ENCODE peak calls at places on chromosomes 4 and X, in seven cellular contexts. R, L, E, Z, W, F and S are unnamed samples.

GRCh38 chrX:77918568-77918967 is 8.1 kb downstream of the ATP7A start:
- DNase-seq in R (no peak), L (no peak), E (no peak), Z (peak; percentile 31), W (no peak), F (no peak), S (no peak)

GRCh38 chr4:99507762-99508161 is 3.1 kb upstream of the C4orf17 start:
- DNase-seq in R (no peak), L (no peak), E (no peak), Z (peak; percentile 78), W (no peak), F (no peak), S (no peak)

GRCh38 chr4:118279920-118280432 is 72.8 kb downstream of the PRSS12 start:
- DNase-seq in R (no peak), L (no peak), E (no peak), Z (no peak), W (no peak), F (no peak), S (no peak)

GRCh38 chrX:112798736-112799135 is 41.9 kb downstream of the AMOT start:
- DNase-seq in R (no peak), L (no peak), E (no peak), Z (no peak), W (no peak), F (no peak), S (no peak)

GRCh38 chr4:10281996-10282395 is 165.4 kb upstream of the WDR1 start:
- DNase-seq in R (no peak), L (no peak), E (no peak), Z (peak; percentile 75), W (no peak), F (no peak), S (no peak)

GRCh38 chrX:70301716-70302115 is 11.8 kb downstream of the KIF4A start:
- DNase-seq in R (no peak), L (no peak), E (no peak), Z (no peak), W (no peak), F (no peak), S (no peak)

GRCh38 chrX:17692709-17693346 is 44.5 kb upstream of the SCML1 start:
- DNase-seq in R (no peak), L (no peak), E (no peak), Z (peak; percentile 29), W (no peak), F (no peak), S (no peak)

GRCh38 chr4:121070696-121071639 is 1.4 kb downstream of the NDNF start:
- DNase-seq in R (peak; percentile 14), L (no peak), E (peak; percentile 67), Z (no peak), W (peak; percentile 68), F (peak; percentile 16), S (peak; percentile 49)

GRCh38 chr4:56681158-56681848 is at the start of gene HOPX:
- DNase-seq in R (peak; percentile 42), L (peak; percentile 13), E (peak; percentile 86), Z (peak; percentile 86), W (no peak), F (peak; percentile 43), S (peak; percentile 17)

GRCh38 chrX:41491267-41492004 is 44.3 kb downstream of the NYX start:
- DNase-seq in R (no peak), L (no peak), E (peak; percentile 52), Z (peak; percentile 92), W (no peak), F (no peak), S (no peak)

GRCh38 chr4:38512840-38513239 is 151.2 kb upstream of the KLF3 start:
- DNase-seq in R (no peak), L (no peak), E (no peak), Z (no peak), W (no peak), F (no peak), S (no peak)

GRCh38 chrX:10216208-10216607 is 59.4 kb downstream of the CLCN4 start:
- DNase-seq in R (no peak), L (no peak), E (no peak), Z (no peak), W (no peak), F (no peak), S (no peak)

DNA sequence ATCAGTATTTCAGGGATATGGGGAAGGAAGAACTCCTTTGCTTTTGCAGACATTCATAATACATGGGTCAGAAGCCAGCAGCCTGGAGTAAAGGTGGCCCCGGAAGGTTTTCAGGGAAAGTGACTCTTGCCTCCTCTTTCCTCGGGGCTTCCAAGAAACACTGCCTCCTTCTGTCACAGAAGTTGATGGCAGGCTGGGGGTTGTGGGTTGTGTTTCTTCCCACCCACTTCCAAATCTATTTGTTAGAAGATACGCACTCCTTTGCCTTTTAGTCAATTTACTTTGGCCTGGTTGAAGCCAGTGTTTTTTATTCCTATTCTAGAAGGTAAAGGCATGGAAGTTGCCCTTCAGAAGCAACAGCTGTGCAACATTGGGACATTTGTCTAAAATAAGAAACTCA is 19.7 kb downstream of the KIT start:
- DNase-seq in R (no peak), L (no peak), E (no peak), Z (no peak), W (no peak), F (no peak), S (no peak)
- TF ChIP-seq CTCF in R (no peak), L (no peak), E (no peak), Z (no peak), W (no peak), F (no peak), S (peak; percentile 23)

DNA sequence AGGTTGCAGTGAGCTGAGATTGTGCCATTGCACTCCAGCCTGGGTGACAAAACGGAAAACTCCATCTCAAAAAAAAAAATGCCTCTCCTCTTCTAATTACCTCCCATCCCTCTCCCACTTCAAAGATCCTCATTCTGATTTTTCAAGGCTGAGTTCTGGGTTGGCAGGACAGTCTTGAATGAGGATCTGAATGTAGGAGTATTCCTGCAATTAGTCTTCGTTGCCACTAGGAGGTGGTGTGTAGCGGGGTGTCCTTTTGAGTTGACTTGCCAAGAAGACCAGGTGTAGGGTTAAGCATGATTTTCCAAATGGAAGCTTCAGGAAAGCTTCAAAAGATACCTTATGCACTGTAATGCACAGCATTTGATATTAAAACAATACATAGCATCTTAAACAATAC is 169.9 kb downstream of the ASMT start:
- DNase-seq in R (no peak), L (no peak), E (no peak), Z (no peak), W (no peak), F (no peak), S (no peak)
- TF ChIP-seq CTCF in R (no peak), L (no peak), E (no peak), Z (no peak), W (no peak), F (no peak), S (no peak)

GRCh38 chr4:83390965-83391364 is 56.3 kb upstream of the HPSE start:
- DNase-seq in R (no peak), L (no peak), E (no peak), Z (no peak), W (no peak), F (no peak), S (no peak)
- TF ChIP-seq CTCF in R (no peak), L (no peak), E (no peak), Z (no peak), W (no peak), F (no peak), S (no peak)

GRCh38 chrX:38375888-38376287 is 23.5 kb downstream of the OTC start:
- DNase-seq in R (peak; percentile 10), L (no peak), E (no peak), Z (peak; percentile 15), W (no peak), F (peak; percentile 3), S (no peak)
- TF ChIP-seq CTCF in R (peak; percentile 34), L (peak; percentile 55), E (no peak), Z (peak; percentile 51), W (peak; percentile 21), F (peak; percentile 27), S (peak; percentile 28)

GRCh38 chr4:6680372-6681034 is 13.2 kb upstream of the S100P start:
- DNase-seq in R (no peak), L (no peak), E (no peak), Z (no peak), W (no peak), F (no peak), S (no peak)

GRCh38 chr4:6684656-6685055 is 9.0 kb upstream of the S100P start:
- DNase-seq in R (no peak), L (no peak), E (no peak), Z (no peak), W (no peak), F (no peak), S (no peak)

GRCh38 chr4:6682862-6683590 is 10.7 kb upstream of the S100P start:
- DNase-seq in R (no peak), L (no peak), E (no peak), Z (no peak), W (no peak), F (no peak), S (no peak)

GRCh38 chr4:6676722-6677558 is 16.7 kb upstream of the S100P start:
- DNase-seq in R (no peak), L (no peak), E (no peak), Z (no peak), W (no peak), F (no peak), S (no peak)

DNA sequence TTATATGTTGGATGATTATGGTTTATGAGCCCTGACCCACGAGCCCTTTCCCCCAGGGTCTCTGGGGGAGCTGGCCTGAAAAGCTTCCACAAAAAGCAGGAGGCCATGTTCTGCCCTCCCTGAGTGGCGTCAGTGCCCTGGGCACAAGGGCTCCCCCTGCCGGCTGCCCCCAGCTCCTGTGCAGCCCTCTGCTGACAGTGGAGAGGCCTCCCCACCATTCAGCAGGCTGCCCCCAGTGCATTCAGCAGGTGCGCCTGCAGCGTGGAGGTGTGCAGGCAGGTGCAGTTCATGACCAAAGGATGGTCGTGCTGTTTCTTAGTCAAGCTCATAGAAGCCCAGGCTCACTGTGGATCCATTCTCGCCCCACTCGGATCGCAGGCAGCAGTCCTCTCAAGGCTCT is 12.5 kb upstream of the S100P start:
- DNase-seq in R (no peak), L (no peak), E (no peak), Z (no peak), W (no peak), F (no peak), S (no peak)
- TF ChIP-seq CTCF in R (no peak), L (peak; percentile 48), E (no peak), Z (peak; percentile 43), W (no peak), F (no peak), S (no peak)

GRCh38 chrX:8849945-8850344 is 48.8 kb upstream of the FAM9A start:
- DNase-seq in R (no peak), L (no peak), E (no peak), Z (no peak), W (no peak), F (no peak), S (no peak)
- TF ChIP-seq CTCF in R (no peak), L (peak; percentile 14), E (no peak), Z (peak; percentile 1), W (no peak), F (no peak), S (no peak)

GRCh38 chr4:142846729-142847606 is 867 bp upstream of the INPP4B start:
- DNase-seq in R (peak; percentile 21), L (no peak), E (no peak), Z (peak; percentile 54), W (no peak), F (peak; percentile 41), S (peak; percentile 37)
- TF ChIP-seq CTCF in R (peak; percentile 30), L (peak; percentile 31), E (no peak), Z (peak; percentile 86), W (peak; percentile 39), F (no peak), S (peak; percentile 67)

GRCh38 chrX:31036895-31037294 is 34.9 kb downstream of the FTHL17 start:
- DNase-seq in R (peak; percentile 24), L (no peak), E (peak; percentile 56), Z (peak; percentile 46), W (no peak), F (peak; percentile 23), S (no peak)
- TF ChIP-seq CTCF in R (peak; percentile 65), L (peak; percentile 76), E (peak; percentile 18), Z (peak; percentile 71), W (peak; percentile 52), F (no peak), S (peak; percentile 64)

GRCh38 chrX:108165349-108166111 is 74.0 kb downstream of the ATG4A start:
- DNase-seq in R (no peak), L (no peak), E (no peak), Z (no peak), W (no peak), F (no peak), S (no peak)
- TF ChIP-seq CTCF in R (no peak), L (peak; percentile 9), E (no peak), Z (peak; percentile 54), W (no peak), F (no peak), S (peak; percentile 66)